ENCODE peak calls at places on chromosomes 5 and 9, in four cellular contexts. One of them, this sample, is unnamed.

GRCh38 chr5:15499528-15500325 is at the start of gene FBXL7:
- DNase-seq in GM23248: peak
- DNase-seq in lower lobe of right lung: peak
- DNase-seq in effector memory CD4-positive, alpha-beta T cell: no peak
- DNase-seq in this sample: peak

GRCh38 chr5:112348915-112349314 is 70.2 kb downstream of the EPB41L4A start:
- DNase-seq in GM23248: no peak
- DNase-seq in effector memory CD4-positive, alpha-beta T cell: no peak
- DNase-seq in lower lobe of right lung: no peak
- DNase-seq in this sample: no peak

GRCh38 chr5:1913578-1913977 is 30.9 kb upstream of the IRX4 start:
- DNase-seq in GM23248: no peak
- DNase-seq in lower lobe of right lung: no peak
- DNase-seq in effector memory CD4-positive, alpha-beta T cell: no peak
- DNase-seq in this sample: no peak

GRCh38 chr5:149228610-149229297 is 42.9 kb upstream of the AFAP1L1 start:
- DNase-seq in GM23248: peak
- DNase-seq in effector memory CD4-positive, alpha-beta T cell: no peak
- DNase-seq in lower lobe of right lung: no peak
- DNase-seq in this sample: peak

GRCh38 chr5:68285857-68286611 is 70.5 kb downstream of the PIK3R1 start:
- DNase-seq in effector memory CD4-positive, alpha-beta T cell: no peak
- DNase-seq in GM23248: peak
- DNase-seq in lower lobe of right lung: no peak
- DNase-seq in this sample: no peak

GRCh38 chr5:65102826-65103673 is 334.3 kb downstream of the CWC27 start:
- DNase-seq in GM23248: peak
- DNase-seq in lower lobe of right lung: peak
- DNase-seq in effector memory CD4-positive, alpha-beta T cell: peak
- DNase-seq in this sample: peak

GRCh38 chr5:168706655-168707069 is 127.5 kb upstream of the PANK3 start:
- DNase-seq in effector memory CD4-positive, alpha-beta T cell: no peak
- DNase-seq in lower lobe of right lung: no peak
- DNase-seq in GM23248: peak
- DNase-seq in this sample: peak

GRCh38 chr5:161685461-161685860 is at the start of gene GABRA6:
- DNase-seq in effector memory CD4-positive, alpha-beta T cell: no peak
- DNase-seq in GM23248: no peak
- DNase-seq in lower lobe of right lung: no peak
- DNase-seq in this sample: no peak

GRCh38 chr5:5270958-5271605 is 131.0 kb downstream of the ADAMTS16 start:
- DNase-seq in GM23248: peak
- DNase-seq in effector memory CD4-positive, alpha-beta T cell: no peak
- DNase-seq in lower lobe of right lung: peak
- DNase-seq in this sample: peak

GRCh38 chr5:55226934-55227737 is at the start of gene MCIDAS:
- DNase-seq in GM23248: peak
- DNase-seq in lower lobe of right lung: peak
- DNase-seq in effector memory CD4-positive, alpha-beta T cell: peak
- DNase-seq in this sample: peak

GRCh38 chr9:70389642-70390266 is 24.7 kb downstream of the KLF9 start:
- DNase-seq in effector memory CD4-positive, alpha-beta T cell: no peak
- DNase-seq in GM23248: peak
- DNase-seq in lower lobe of right lung: no peak
- DNase-seq in this sample: peak

GRCh38 chr9:32251539-32251938 is 132.9 kb upstream of the ACO1 start:
- DNase-seq in GM23248: peak
- DNase-seq in lower lobe of right lung: no peak
- DNase-seq in effector memory CD4-positive, alpha-beta T cell: no peak
- DNase-seq in this sample: peak

GRCh38 chr9:34047864-34048729 is 590 bp downstream of the UBAP2 start:
- DNase-seq in GM23248: peak
- DNase-seq in lower lobe of right lung: peak
- DNase-seq in effector memory CD4-positive, alpha-beta T cell: peak
- DNase-seq in this sample: peak

GRCh38 chr5:368162-369084 is 46.9 kb downstream of the AHRR start:
- DNase-seq in effector memory CD4-positive, alpha-beta T cell: no peak
- DNase-seq in GM23248: no peak
- DNase-seq in lower lobe of right lung: peak
- DNase-seq in this sample: no peak

GRCh38 chr5:73170522-73170921 is 2.5 kb upstream of the TMEM174 start:
- DNase-seq in GM23248: peak
- DNase-seq in effector memory CD4-positive, alpha-beta T cell: no peak
- DNase-seq in lower lobe of right lung: no peak
- DNase-seq in this sample: no peak

GRCh38 chr9:98127226-98127625 is 8.2 kb upstream of the TRIM14 start:
- DNase-seq in lower lobe of right lung: no peak
- DNase-seq in GM23248: no peak
- DNase-seq in effector memory CD4-positive, alpha-beta T cell: no peak
- DNase-seq in this sample: no peak

GRCh38 chr5:150523472-150524350 is 15.8 kb downstream of the NDST1 start:
- DNase-seq in effector memory CD4-positive, alpha-beta T cell: no peak
- DNase-seq in GM23248: peak
- DNase-seq in lower lobe of right lung: no peak
- DNase-seq in this sample: no peak

GRCh38 chr9:34744295-34745221 is 34.6 kb upstream of the CCL21 start:
- DNase-seq in lower lobe of right lung: no peak
- DNase-seq in GM23248: peak
- DNase-seq in effector memory CD4-positive, alpha-beta T cell: no peak
- DNase-seq in this sample: peak

GRCh38 chr9:101737705-101738565 is 512 bp downstream of the GRIN3A start:
- DNase-seq in GM23248: peak
- DNase-seq in effector memory CD4-positive, alpha-beta T cell: no peak
- DNase-seq in lower lobe of right lung: peak
- DNase-seq in this sample: peak

GRCh38 chr9:19161257-19162025 is 34.1 kb upstream of the PLIN2 start:
- DNase-seq in GM23248: peak
- DNase-seq in effector memory CD4-positive, alpha-beta T cell: peak
- DNase-seq in lower lobe of right lung: no peak
- DNase-seq in this sample: no peak

GRCh38 chr5:106454651-106455415 is 1215.9 kb downstream of the EFNA5 start:
- DNase-seq in GM23248: peak
- DNase-seq in lower lobe of right lung: no peak
- DNase-seq in effector memory CD4-positive, alpha-beta T cell: no peak
- DNase-seq in this sample: no peak

GRCh38 chr5:23742701-23743100 is 235.3 kb downstream of the PRDM9 start:
- DNase-seq in lower lobe of right lung: no peak
- DNase-seq in GM23248: no peak
- DNase-seq in effector memory CD4-positive, alpha-beta T cell: no peak
- DNase-seq in this sample: no peak

GRCh38 chr9:76835571-76836283 is 70.2 kb downstream of the PRUNE2 start:
- DNase-seq in effector memory CD4-positive, alpha-beta T cell: no peak
- DNase-seq in lower lobe of right lung: no peak
- DNase-seq in GM23248: peak
- DNase-seq in this sample: no peak

GRCh38 chr9:31745468-31745867 is 639.0 kb upstream of the ACO1 start:
- DNase-seq in lower lobe of right lung: no peak
- DNase-seq in GM23248: no peak
- DNase-seq in effector memory CD4-positive, alpha-beta T cell: no peak
- DNase-seq in this sample: no peak

GRCh38 chr9:126781717-126782388 is 23.0 kb upstream of the ZBTB43 start:
- DNase-seq in effector memory CD4-positive, alpha-beta T cell: peak
- DNase-seq in GM23248: peak
- DNase-seq in lower lobe of right lung: peak
- DNase-seq in this sample: peak

GRCh38 chr9:124858330-124859046 is 3.3 kb downstream of the RPL35 start:
- DNase-seq in effector memory CD4-positive, alpha-beta T cell: no peak
- DNase-seq in lower lobe of right lung: no peak
- DNase-seq in GM23248: no peak
- DNase-seq in this sample: no peak

GRCh38 chr9:30039712-30040111 is 2344.7 kb upstream of the ACO1 start:
- DNase-seq in effector memory CD4-positive, alpha-beta T cell: no peak
- DNase-seq in GM23248: no peak
- DNase-seq in lower lobe of right lung: no peak
- DNase-seq in this sample: no peak

GRCh38 chr5:67619235-67619634 is 422.6 kb upstream of the CD180 start:
- DNase-seq in lower lobe of right lung: no peak
- DNase-seq in GM23248: no peak
- DNase-seq in effector memory CD4-positive, alpha-beta T cell: no peak
- DNase-seq in this sample: no peak

GRCh38 chr5:98772415-98773213 is 849 bp upstream of the RGMB start:
- DNase-seq in lower lobe of right lung: peak
- DNase-seq in effector memory CD4-positive, alpha-beta T cell: peak
- DNase-seq in GM23248: peak
- DNase-seq in this sample: peak

GRCh38 chr5:137296213-137296702 is 202.9 kb downstream of the SPOCK1 start:
- DNase-seq in GM23248: no peak
- DNase-seq in lower lobe of right lung: no peak
- DNase-seq in effector memory CD4-positive, alpha-beta T cell: no peak
- DNase-seq in this sample: no peak

GRCh38 chr5:51472472-51472871 is 89.2 kb downstream of the ISL1 start:
- DNase-seq in effector memory CD4-positive, alpha-beta T cell: no peak
- DNase-seq in GM23248: no peak
- DNase-seq in lower lobe of right lung: no peak
- DNase-seq in this sample: no peak

GRCh38 chr9:82780017-82780416 is 282.9 kb downstream of the RASEF start:
- DNase-seq in GM23248: no peak
- DNase-seq in effector memory CD4-positive, alpha-beta T cell: no peak
- DNase-seq in lower lobe of right lung: no peak
- DNase-seq in this sample: no peak

GRCh38 chr9:114928092-114928491 is 2.3 kb downstream of the TNFSF8 start:
- DNase-seq in GM23248: no peak
- DNase-seq in lower lobe of right lung: no peak
- DNase-seq in effector memory CD4-positive, alpha-beta T cell: no peak
- DNase-seq in this sample: no peak

GRCh38 chr9:114923918-114924317 is 6.5 kb downstream of the TNFSF8 start:
- DNase-seq in lower lobe of right lung: no peak
- DNase-seq in GM23248: no peak
- DNase-seq in effector memory CD4-positive, alpha-beta T cell: no peak
- DNase-seq in this sample: no peak

GRCh38 chr9:114925672-114926071 is 4.7 kb downstream of the TNFSF8 start:
- DNase-seq in GM23248: no peak
- DNase-seq in effector memory CD4-positive, alpha-beta T cell: no peak
- DNase-seq in lower lobe of right lung: no peak
- DNase-seq in this sample: no peak

GRCh38 chr9:114924327-114924726 is 6.1 kb downstream of the TNFSF8 start:
- DNase-seq in GM23248: no peak
- DNase-seq in effector memory CD4-positive, alpha-beta T cell: no peak
- DNase-seq in lower lobe of right lung: no peak
- DNase-seq in this sample: no peak

DNA sequence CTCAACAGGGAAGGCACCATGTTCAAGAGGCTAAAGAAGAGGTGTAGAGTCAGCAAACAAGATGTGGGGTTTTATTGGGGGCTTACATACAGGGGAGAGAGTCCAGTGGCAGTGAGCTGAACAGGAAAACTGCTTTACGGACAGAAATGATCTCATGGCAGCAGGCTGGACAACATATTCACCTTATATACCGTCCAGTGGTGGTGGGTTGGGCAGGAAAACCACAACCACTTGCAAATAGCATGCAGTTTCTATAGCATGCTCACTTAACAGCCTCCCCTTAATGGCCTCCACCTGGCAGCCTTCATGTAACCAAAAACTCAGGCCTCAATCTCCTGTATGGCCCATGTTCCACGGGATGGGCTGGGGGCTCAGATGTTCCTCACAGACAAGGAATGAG is 5.4 kb downstream of the TNFSF8 start:
- DNase-seq in GM23248: no peak
- DNase-seq in effector memory CD4-positive, alpha-beta T cell: no peak
- DNase-seq in lower lobe of right lung: no peak
- DNase-seq in this sample: no peak
- H3K4me3 ChIP-seq in GM23248: no peak
- H3K4me3 ChIP-seq in effector memory CD4-positive, alpha-beta T cell: peak
- H3K4me3 ChIP-seq in lower lobe of right lung: no peak
- H3K4me3 ChIP-seq in this sample: no peak

GRCh38 chr5:31640024-31640423 is 1.1 kb downstream of the PDZD2 start:
- DNase-seq in GM23248: no peak
- DNase-seq in effector memory CD4-positive, alpha-beta T cell: no peak
- DNase-seq in lower lobe of right lung: no peak
- DNase-seq in this sample: no peak

GRCh38 chr5:31638748-31639418 is at the start of gene PDZD2:
- DNase-seq in lower lobe of right lung: peak
- DNase-seq in GM23248: peak
- DNase-seq in effector memory CD4-positive, alpha-beta T cell: peak
- DNase-seq in this sample: peak

GRCh38 chr5:31639488-31640011 is 619 bp downstream of the PDZD2 start:
- DNase-seq in effector memory CD4-positive, alpha-beta T cell: no peak
- DNase-seq in GM23248: no peak
- DNase-seq in lower lobe of right lung: no peak
- DNase-seq in this sample: no peak

GRCh38 chr5:31638286-31638685 is 645 bp upstream of the PDZD2 start:
- DNase-seq in lower lobe of right lung: peak
- DNase-seq in effector memory CD4-positive, alpha-beta T cell: no peak
- DNase-seq in GM23248: peak
- DNase-seq in this sample: peak

GRCh38 chr5:31637851-31638250 is 1.1 kb upstream of the PDZD2 start:
- DNase-seq in effector memory CD4-positive, alpha-beta T cell: no peak
- DNase-seq in GM23248: no peak
- DNase-seq in lower lobe of right lung: no peak
- DNase-seq in this sample: no peak
- H3K4me3 ChIP-seq in effector memory CD4-positive, alpha-beta T cell: no peak
- H3K4me3 ChIP-seq in GM23248: no peak
- H3K4me3 ChIP-seq in lower lobe of right lung: no peak
- H3K4me3 ChIP-seq in this sample: no peak

GRCh38 chr9:128683340-128684064 is 5.5 kb upstream of the SET start:
- DNase-seq in GM23248: peak
- DNase-seq in effector memory CD4-positive, alpha-beta T cell: no peak
- DNase-seq in lower lobe of right lung: peak
- DNase-seq in this sample: peak

GRCh38 chr9:128684065-128684324 is 5.0 kb upstream of the SET start:
- DNase-seq in GM23248: no peak
- DNase-seq in effector memory CD4-positive, alpha-beta T cell: no peak
- DNase-seq in lower lobe of right lung: no peak
- DNase-seq in this sample: no peak

GRCh38 chr9:128685636-128686489 is 3.2 kb upstream of the SET start:
- DNase-seq in GM23248: no peak
- DNase-seq in effector memory CD4-positive, alpha-beta T cell: no peak
- DNase-seq in lower lobe of right lung: peak
- DNase-seq in this sample: no peak

GRCh38 chr9:128684325-128685021 is 4.5 kb upstream of the SET start:
- DNase-seq in effector memory CD4-positive, alpha-beta T cell: peak
- DNase-seq in GM23248: peak
- DNase-seq in lower lobe of right lung: peak
- DNase-seq in this sample: peak

GRCh38 chr9:128685022-128685332 is 4.0 kb upstream of the SET start:
- DNase-seq in GM23248: no peak
- DNase-seq in effector memory CD4-positive, alpha-beta T cell: no peak
- DNase-seq in lower lobe of right lung: no peak
- DNase-seq in this sample: peak
- H3K4me3 ChIP-seq in GM23248: peak
- H3K4me3 ChIP-seq in effector memory CD4-positive, alpha-beta T cell: peak
- H3K4me3 ChIP-seq in lower lobe of right lung: peak
- H3K4me3 ChIP-seq in this sample: no peak

GRCh38 chr9:134024393-134024792 is 888 bp upstream of the BRD3OS start:
- DNase-seq in effector memory CD4-positive, alpha-beta T cell: no peak
- DNase-seq in GM23248: no peak
- DNase-seq in lower lobe of right lung: no peak
- DNase-seq in this sample: no peak
- H3K4me3 ChIP-seq in effector memory CD4-positive, alpha-beta T cell: no peak
- H3K4me3 ChIP-seq in GM23248: peak
- H3K4me3 ChIP-seq in lower lobe of right lung: peak
- H3K4me3 ChIP-seq in this sample: peak

This sample was measured in right cardiac atrium.